ENCODE peak calls at places on chromosome 21, in eight cellular contexts. F is OCI-LY7, D is GM23248, A is HCT116, R is MM.1S, M is GM23338, L is hepatocyte, P is neural progenitor cell. Z is an unnamed sample.

GRCh38 chr21:28745131-28746055 is 247.3 kb downstream of the LTN1 start:
- DNase-seq in F (peak), A (peak), M (peak), R (peak), P (peak), D (peak), L (peak), Z (peak)

GRCh38 chr21:18801468-18801867 is 397.9 kb upstream of the TMPRSS15 start:
- DNase-seq in F (no peak), A (no peak), P (no peak), D (no peak), M (peak), L (peak), R (peak), Z (peak)

GRCh38 chr21:45255381-45256020 is 32.2 kb downstream of the POFUT2 start:
- DNase-seq in P (no peak), D (no peak), M (no peak), L (no peak), R (peak), F (peak), A (peak), Z (peak)

GRCh38 chr21:35204850-35205564 is 155.9 kb upstream of the RUNX1 start:
- DNase-seq in P (no peak), L (peak), M (peak), R (no peak), A (no peak), D (peak), F (peak), Z (no peak)

GRCh38 chr21:46322351-46323226 is 1.1 kb downstream of the C21orf58 start:
- DNase-seq in L (peak), D (peak), A (no peak), M (peak), R (peak), P (peak), F (peak), Z (peak)

GRCh38 chr21:37036177-37036576 is 29.7 kb downstream of the RIPPLY3 start:
- DNase-seq in L (no peak), D (no peak), F (no peak), M (no peak), A (no peak), R (no peak), P (no peak), Z (peak)

GRCh38 chr21:31647650-31648049 is 11.8 kb upstream of the SOD1 start:
- DNase-seq in R (peak), D (no peak), L (no peak), M (no peak), P (no peak), F (peak), A (no peak), Z (no peak)

GRCh38 chr21:45835301-45836267 is 146.0 kb upstream of the COL6A1 start:
- DNase-seq in F (no peak), M (no peak), R (no peak), A (no peak), D (no peak), P (no peak), L (no peak), Z (no peak)

GRCh38 chr21:31266241-31266640 is 77.8 kb downstream of the TIAM1 start:
- DNase-seq in D (peak), P (no peak), L (no peak), R (no peak), F (no peak), M (no peak), A (no peak), Z (no peak)

GRCh38 chr21:42684109-42684916 is 30.9 kb downstream of the PDE9A start:
- DNase-seq in P (no peak), L (no peak), M (no peak), A (no peak), R (no peak), F (peak), D (peak), Z (peak)

GRCh38 chr21:42578034-42578433 is 64.4 kb downstream of the SLC37A1 start:
- DNase-seq in L (no peak), M (no peak), R (no peak), D (no peak), F (no peak), A (no peak), P (no peak), Z (no peak)

GRCh38 chr21:45114072-45114471 is 39.7 kb downstream of the ADARB1 start:
- DNase-seq in P (no peak), M (no peak), L (no peak), F (no peak), R (no peak), A (no peak), D (no peak), Z (no peak)

GRCh38 chr21:36211660-36212512 is 55.3 kb downstream of the DOP1B start:
- DNase-seq in F (no peak), D (peak), P (no peak), A (no peak), L (no peak), M (no peak), R (no peak), Z (peak)

GRCh38 chr21:44085491-44086321 is 21.5 kb upstream of the PWP2 start:
- DNase-seq in A (no peak), L (no peak), P (no peak), R (no peak), F (no peak), D (no peak), M (no peak), Z (no peak)

GRCh38 chr21:45001134-45002095 is 61.6 kb downstream of the SLX9 start:
- DNase-seq in R (no peak), D (peak), L (no peak), M (no peak), F (no peak), A (no peak), P (no peak), Z (peak)

GRCh38 chr21:31482460-31482859 is 138.4 kb upstream of the TIAM1 start:
- DNase-seq in R (no peak), D (no peak), L (no peak), M (no peak), A (no peak), P (no peak), F (no peak), Z (no peak)

GRCh38 chr21:45393833-45394638 is 10.9 kb upstream of the COL18A1 start:
- DNase-seq in A (no peak), D (no peak), P (no peak), F (no peak), R (no peak), M (no peak), L (no peak), Z (no peak)

GRCh38 chr21:42093991-42094417 is 22.9 kb downstream of the UMODL1 start:
- DNase-seq in F (no peak), L (peak), R (no peak), D (peak), M (no peak), P (no peak), A (no peak), Z (peak)

GRCh38 chr21:29376556-29376955 is 77.8 kb downstream of the BACH1 start:
- DNase-seq in A (peak), F (peak), D (peak), P (peak), R (peak), L (peak), M (peak), Z (peak)

GRCh38 chr21:43357708-43358430 is 69.1 kb downstream of the SIK1 start:
- DNase-seq in A (no peak), L (no peak), R (no peak), M (no peak), D (no peak), F (no peak), P (no peak), Z (no peak)

GRCh38 chr21:45998276-45998701 is 16.7 kb downstream of the COL6A1 start:
- DNase-seq in L (no peak), P (no peak), D (no peak), A (no peak), M (no peak), F (no peak), R (no peak), Z (no peak)

GRCh38 chr21:33752260-33752659 is 110.0 kb downstream of the ITSN1 start:
- DNase-seq in D (no peak), F (no peak), A (no peak), M (no peak), L (no peak), P (no peak), R (no peak), Z (no peak)
- H3K27ac ChIP-seq in D (no peak), F (no peak), A (no peak), M (no peak), L (no peak), P (no peak), R (no peak), Z (no peak)

DNA sequence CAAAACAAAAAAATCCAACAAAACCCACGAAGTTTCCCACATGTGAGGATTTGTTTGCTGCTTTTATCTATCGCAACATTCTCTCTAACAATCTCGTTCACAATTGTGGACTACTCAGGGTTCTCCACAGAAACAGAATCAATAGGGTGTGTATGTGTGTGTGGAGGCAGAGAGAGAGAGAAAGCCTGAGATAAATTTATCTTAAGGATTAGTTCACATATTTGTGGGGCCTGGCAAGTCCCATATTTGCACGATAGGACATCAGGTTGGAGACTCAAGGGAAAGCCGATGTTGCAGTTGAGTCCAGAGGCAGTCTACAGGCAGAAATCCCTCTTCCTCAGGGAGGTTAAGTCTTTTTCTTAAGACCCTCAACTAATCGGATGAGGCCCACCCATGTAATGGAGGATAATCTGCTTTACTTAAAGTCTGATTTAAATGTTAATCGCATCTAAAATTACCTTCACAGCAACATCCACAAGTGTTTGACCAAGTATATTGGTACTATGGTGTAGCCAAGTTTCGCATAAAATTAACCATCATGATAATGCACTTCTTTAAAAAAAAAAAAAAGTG is 31.7 kb downstream of the ADAMTS1 start:
- DNase-seq in L (no peak), D (no peak), F (no peak), P (no peak), A (no peak), M (no peak), R (no peak), Z (no peak)
- TF ChIP-seq EZH2phosphoT487 in L (no peak), D (no peak), F (no peak), P (no peak), A (no peak), M (no peak), R (no peak), Z (no peak)

GRCh38 chr21:14356771-14357170 is 26.2 kb downstream of the HSPA13 start:
- DNase-seq in A (no peak), D (no peak), M (no peak), P (no peak), F (no peak), R (no peak), L (no peak), Z (no peak)
- H3K27ac ChIP-seq in A (no peak), D (no peak), M (no peak), P (no peak), F (no peak), R (no peak), L (no peak), Z (no peak)

GRCh38 chr21:38852278-38852677 is 46.5 kb downstream of the ETS2 start:
- DNase-seq in P (no peak), A (no peak), D (no peak), F (no peak), M (no peak), R (no peak), L (no peak), Z (peak)

GRCh38 chr21:38848187-38848609 is 42.5 kb downstream of the ETS2 start:
- DNase-seq in M (no peak), L (peak), A (no peak), R (no peak), D (peak), P (no peak), F (no peak), Z (no peak)

GRCh38 chr21:38849776-38850175 is 44.0 kb downstream of the ETS2 start:
- DNase-seq in F (no peak), D (no peak), P (no peak), R (no peak), M (no peak), L (no peak), A (no peak), Z (no peak)

GRCh38 chr21:38852708-38853107 is 47.0 kb downstream of the ETS2 start:
- DNase-seq in R (no peak), A (no peak), P (no peak), D (no peak), L (no peak), M (no peak), F (no peak), Z (no peak)

DNA sequence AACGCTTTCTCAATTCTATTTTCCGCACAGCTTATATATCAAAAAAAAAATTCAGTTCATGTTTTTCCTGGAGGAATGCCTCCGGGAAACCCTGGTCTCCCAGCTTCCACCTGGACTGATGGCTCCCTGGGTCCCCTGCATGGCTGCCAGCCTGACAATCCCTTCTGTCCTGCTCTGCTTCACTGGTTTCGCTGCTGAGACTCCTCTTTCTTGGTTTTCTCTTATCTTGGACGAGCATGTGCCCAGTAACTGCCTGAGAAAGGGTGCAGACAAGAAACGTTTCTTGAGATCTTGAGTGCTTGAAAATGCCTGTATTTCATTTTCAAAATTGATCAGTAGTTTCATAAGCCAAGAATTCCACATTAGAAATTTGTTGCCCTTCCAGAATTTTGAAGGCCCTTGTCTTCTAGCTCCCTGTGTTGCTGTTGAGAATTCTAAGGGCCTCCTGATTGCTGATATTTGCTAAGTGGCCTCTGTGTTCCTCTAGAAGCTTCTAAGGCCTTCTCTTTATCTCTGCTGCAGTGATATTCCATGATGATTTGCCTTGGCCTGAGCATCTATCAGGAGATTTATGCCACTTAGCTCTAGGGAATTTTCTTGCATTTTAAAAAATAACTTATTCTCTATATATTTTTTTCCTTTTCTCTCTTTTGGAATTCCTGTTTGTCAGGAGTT is 44.7 kb downstream of the ETS2 start:
- DNase-seq in M (no peak), L (no peak), D (no peak), A (no peak), R (no peak), F (no peak), P (no peak), Z (no peak)
- TF ChIP-seq EZH2phosphoT487 in M (no peak), L (no peak), D (no peak), A (no peak), R (no peak), F (no peak), P (no peak), Z (no peak)

DNA sequence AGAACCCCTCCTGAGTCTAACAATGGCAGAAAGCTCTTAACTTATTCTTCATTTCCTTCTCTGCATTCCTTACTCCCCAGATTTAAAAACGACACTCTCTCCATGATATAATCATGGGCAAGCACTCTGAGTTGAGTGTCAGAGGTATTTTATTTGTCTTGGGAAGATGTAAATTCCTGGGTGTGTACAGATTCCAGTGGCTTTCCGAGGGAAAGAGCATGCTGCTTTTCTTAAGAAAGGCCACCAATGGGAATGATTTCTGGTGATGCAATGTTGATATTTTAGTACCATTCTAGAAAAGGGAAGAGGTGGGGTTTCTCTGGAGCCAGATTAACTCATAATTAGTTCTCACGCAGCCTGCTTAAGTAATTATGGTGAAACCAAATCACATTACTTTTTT is 47.7 kb upstream of the BTG3 start:
- DNase-seq in R (no peak), M (no peak), F (no peak), L (peak), D (peak), P (no peak), A (no peak), Z (peak)
- H3K27ac ChIP-seq in R (no peak), M (no peak), F (no peak), L (peak), D (no peak), P (no peak), A (no peak), Z (no peak)

DNA sequence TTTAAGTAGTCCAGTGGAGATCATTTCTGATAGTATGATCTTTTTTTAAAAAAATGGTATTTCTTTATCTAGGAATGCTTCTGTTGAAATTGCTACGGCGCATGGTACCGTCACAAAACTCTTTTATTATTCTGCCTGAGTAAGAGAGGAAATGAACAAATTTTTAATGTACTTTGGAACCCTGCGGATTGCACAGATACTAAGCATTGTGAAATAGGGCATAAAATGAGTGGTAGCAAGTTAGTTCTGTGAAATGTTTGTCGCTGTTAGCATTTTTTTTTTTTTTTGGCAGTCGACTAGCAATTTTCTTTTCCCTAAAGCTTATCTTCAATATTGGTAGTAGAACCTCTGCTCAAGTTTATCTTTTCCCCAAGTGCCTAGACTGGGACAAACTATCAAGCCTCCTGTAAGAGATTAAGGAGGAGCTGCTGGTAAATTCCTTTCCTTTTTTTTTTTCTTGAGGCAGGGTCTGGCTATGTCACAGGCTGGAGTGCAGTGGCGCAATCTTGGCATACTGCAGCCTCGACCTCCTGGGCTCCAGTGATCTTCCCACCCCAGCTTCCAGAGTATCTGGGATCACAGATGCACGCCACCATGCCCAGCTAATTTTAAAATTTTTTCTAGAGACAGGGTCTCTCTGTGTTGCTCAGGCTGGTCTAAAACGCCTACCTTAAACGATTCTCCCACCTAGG is 2.2 kb downstream of the ITSN1 start:
- DNase-seq in A (no peak), R (no peak), D (peak), P (peak), L (peak), M (peak), F (no peak), Z (peak)
- TF ChIP-seq EZH2phosphoT487 in A (no peak), R (no peak), D (no peak), P (no peak), L (no peak), M (no peak), F (no peak), Z (no peak)

Z was measured in PC-3.